ENCODE peak calls at places on chromosome 17, in seven cellular contexts. One of them, this sample, is unnamed. For H3K4me1 and H3K27me3, the result is how much of the 10 kb centered on the place peaks cover.

GRCh38 chr17:44221072-44221861 is 1.8 kb upstream of the UBTF start:
- DNase-seq in neural progenitor cell: peak
- DNase-seq in trophoblast cell: peak
- DNase-seq in PC-3: peak
- DNase-seq in fibroblast of lung: peak
- DNase-seq in MM.1S: peak
- DNase-seq in HCT116: no peak
- DNase-seq in this sample: peak

GRCh38 chr17:81094224-81094743 is 59.3 kb downstream of the BAIAP2 start:
- DNase-seq in MM.1S: no peak
- DNase-seq in fibroblast of lung: no peak
- DNase-seq in HCT116: no peak
- DNase-seq in PC-3: no peak
- DNase-seq in neural progenitor cell: no peak
- DNase-seq in trophoblast cell: no peak
- DNase-seq in this sample: no peak

GRCh38 chr17:42531455-42532354 is 4.3 kb upstream of the NAGLU start:
- DNase-seq in MM.1S: peak
- DNase-seq in PC-3: peak
- DNase-seq in neural progenitor cell: peak
- DNase-seq in HCT116: no peak
- DNase-seq in trophoblast cell: peak
- DNase-seq in fibroblast of lung: peak
- DNase-seq in this sample: peak

GRCh38 chr17:64393000-64393402 is 2.3 kb upstream of the PECAM1 start:
- DNase-seq in PC-3: no peak
- DNase-seq in fibroblast of lung: no peak
- DNase-seq in neural progenitor cell: no peak
- DNase-seq in HCT116: no peak
- DNase-seq in MM.1S: no peak
- DNase-seq in trophoblast cell: no peak
- DNase-seq in this sample: no peak

GRCh38 chr17:30433514-30433913 is 43.7 kb upstream of the GOSR1 start:
- DNase-seq in HCT116: peak
- DNase-seq in fibroblast of lung: peak
- DNase-seq in PC-3: peak
- DNase-seq in trophoblast cell: no peak
- DNase-seq in MM.1S: no peak
- DNase-seq in neural progenitor cell: no peak
- DNase-seq in this sample: peak

GRCh38 chr17:4533522-4534502 is 21.4 kb downstream of the MYBBP1A start:
- DNase-seq in MM.1S: no peak
- DNase-seq in HCT116: no peak
- DNase-seq in PC-3: peak
- DNase-seq in fibroblast of lung: no peak
- DNase-seq in trophoblast cell: no peak
- DNase-seq in neural progenitor cell: peak
- DNase-seq in this sample: no peak

GRCh38 chr17:45221997-45222272 is 250 bp downstream of the FMNL1 start:
- DNase-seq in HCT116: no peak
- DNase-seq in trophoblast cell: no peak
- DNase-seq in MM.1S: no peak
- DNase-seq in PC-3: no peak
- DNase-seq in fibroblast of lung: no peak
- DNase-seq in neural progenitor cell: peak
- DNase-seq in this sample: peak

GRCh38 chr17:74356640-74357465 is 4.8 kb downstream of the BTBD17 start:
- DNase-seq in MM.1S: no peak
- DNase-seq in HCT116: no peak
- DNase-seq in trophoblast cell: no peak
- DNase-seq in PC-3: peak
- DNase-seq in fibroblast of lung: no peak
- DNase-seq in neural progenitor cell: no peak
- DNase-seq in this sample: no peak

GRCh38 chr17:50559674-50560184 is 786 bp upstream of the CACNA1G start:
- DNase-seq in fibroblast of lung: peak
- DNase-seq in PC-3: peak
- DNase-seq in HCT116: peak
- DNase-seq in MM.1S: no peak
- DNase-seq in trophoblast cell: peak
- DNase-seq in neural progenitor cell: peak
- DNase-seq in this sample: peak

GRCh38 chr17:6455321-6455705 is 11.1 kb downstream of the PIMREG start:
- DNase-seq in MM.1S: peak
- DNase-seq in trophoblast cell: no peak
- DNase-seq in fibroblast of lung: peak
- DNase-seq in PC-3: no peak
- DNase-seq in neural progenitor cell: peak
- DNase-seq in HCT116: no peak
- DNase-seq in this sample: peak

GRCh38 chr17:1111599-1112443 is 68.0 kb downstream of the ABR start:
- DNase-seq in fibroblast of lung: no peak
- DNase-seq in neural progenitor cell: no peak
- DNase-seq in MM.1S: no peak
- DNase-seq in trophoblast cell: no peak
- DNase-seq in HCT116: no peak
- DNase-seq in PC-3: no peak
- DNase-seq in this sample: no peak

GRCh38 chr17:9140550-9141422 is 119.5 kb downstream of the NTN1 start:
- DNase-seq in neural progenitor cell: no peak
- DNase-seq in trophoblast cell: no peak
- DNase-seq in fibroblast of lung: peak
- DNase-seq in PC-3: no peak
- DNase-seq in MM.1S: no peak
- DNase-seq in HCT116: no peak
- DNase-seq in this sample: no peak

GRCh38 chr17:64118452-64118979 is 11.4 kb downstream of the ERN1 start:
- DNase-seq in HCT116: no peak
- DNase-seq in trophoblast cell: no peak
- DNase-seq in neural progenitor cell: no peak
- DNase-seq in fibroblast of lung: no peak
- DNase-seq in MM.1S: no peak
- DNase-seq in PC-3: no peak
- DNase-seq in this sample: peak

GRCh38 chr17:7824021-7824924 is 9.7 kb upstream of the KDM6B start:
- DNase-seq in fibroblast of lung: no peak
- DNase-seq in HCT116: no peak
- DNase-seq in trophoblast cell: no peak
- DNase-seq in PC-3: no peak
- DNase-seq in neural progenitor cell: no peak
- DNase-seq in MM.1S: no peak
- DNase-seq in this sample: no peak

GRCh38 chr17:37305406-37305905 is 70.3 kb upstream of the C17orf78 start:
- DNase-seq in HCT116: no peak
- DNase-seq in neural progenitor cell: no peak
- DNase-seq in fibroblast of lung: no peak
- DNase-seq in MM.1S: no peak
- DNase-seq in trophoblast cell: no peak
- DNase-seq in PC-3: no peak
- DNase-seq in this sample: no peak

GRCh38 chr17:64126918-64127317 is 3.0 kb downstream of the ERN1 start:
- DNase-seq in trophoblast cell: no peak
- DNase-seq in HCT116: no peak
- DNase-seq in fibroblast of lung: peak
- DNase-seq in PC-3: peak
- DNase-seq in neural progenitor cell: no peak
- DNase-seq in MM.1S: no peak
- DNase-seq in this sample: peak

GRCh38 chr17:31875081-31875480 is 16.0 kb upstream of the COPRS start:
- DNase-seq in trophoblast cell: no peak
- DNase-seq in HCT116: no peak
- DNase-seq in neural progenitor cell: no peak
- DNase-seq in MM.1S: no peak
- DNase-seq in fibroblast of lung: no peak
- DNase-seq in PC-3: no peak
- DNase-seq in this sample: no peak

GRCh38 chr17:38735161-38735997 is 5.2 kb downstream of the CISD3 start:
- DNase-seq in PC-3: peak
- DNase-seq in MM.1S: peak
- DNase-seq in trophoblast cell: no peak
- DNase-seq in neural progenitor cell: peak
- DNase-seq in fibroblast of lung: no peak
- DNase-seq in HCT116: no peak
- DNase-seq in this sample: peak

GRCh38 chr17:17999364-18000007 is 26.8 kb downstream of the DRC3 start:
- DNase-seq in trophoblast cell: no peak
- DNase-seq in neural progenitor cell: no peak
- DNase-seq in fibroblast of lung: no peak
- DNase-seq in HCT116: no peak
- DNase-seq in MM.1S: no peak
- DNase-seq in PC-3: no peak
- DNase-seq in this sample: no peak

GRCh38 chr17:79666111-79666510 is 55.3 kb upstream of the RBFOX3 start:
- DNase-seq in PC-3: no peak
- DNase-seq in fibroblast of lung: no peak
- DNase-seq in MM.1S: no peak
- DNase-seq in neural progenitor cell: no peak
- DNase-seq in HCT116: no peak
- DNase-seq in trophoblast cell: no peak
- DNase-seq in this sample: no peak
- H3K9ac ChIP-seq in PC-3: no peak
- H3K9ac ChIP-seq in fibroblast of lung: no peak
- H3K9ac ChIP-seq in MM.1S: no peak
- H3K9ac ChIP-seq in neural progenitor cell: no peak
- H3K9ac ChIP-seq in HCT116: no peak
- H3K9ac ChIP-seq in trophoblast cell: no peak
- H3K9ac ChIP-seq in this sample: no peak

GRCh38 chr17:48597775-48598631 is 4.4 kb upstream of the HOXB5 start:
- DNase-seq in trophoblast cell: peak
- DNase-seq in HCT116: no peak
- DNase-seq in MM.1S: no peak
- DNase-seq in PC-3: peak
- DNase-seq in neural progenitor cell: peak
- DNase-seq in fibroblast of lung: peak
- DNase-seq in this sample: no peak
- H3K4me1 ChIP-seq in trophoblast cell: under half
- H3K4me1 ChIP-seq in HCT116: under half
- H3K4me1 ChIP-seq in MM.1S: under half
- H3K4me1 ChIP-seq in PC-3: under half
- H3K4me1 ChIP-seq in neural progenitor cell: under half
- H3K4me1 ChIP-seq in fibroblast of lung: under half
- H3K4me1 ChIP-seq in this sample: under half

GRCh38 chr17:49491370-49491769 is 3.7 kb upstream of the NGFR start:
- DNase-seq in MM.1S: no peak
- DNase-seq in neural progenitor cell: no peak
- DNase-seq in PC-3: no peak
- DNase-seq in HCT116: no peak
- DNase-seq in fibroblast of lung: no peak
- DNase-seq in trophoblast cell: no peak
- DNase-seq in this sample: no peak

GRCh38 chr17:49488612-49489011 is 6.5 kb upstream of the NGFR start:
- DNase-seq in fibroblast of lung: no peak
- DNase-seq in MM.1S: no peak
- DNase-seq in neural progenitor cell: no peak
- DNase-seq in trophoblast cell: no peak
- DNase-seq in PC-3: no peak
- DNase-seq in HCT116: no peak
- DNase-seq in this sample: no peak

GRCh38 chr17:49487202-49487601 is 7.9 kb upstream of the NGFR start:
- DNase-seq in trophoblast cell: no peak
- DNase-seq in HCT116: no peak
- DNase-seq in fibroblast of lung: no peak
- DNase-seq in PC-3: no peak
- DNase-seq in MM.1S: no peak
- DNase-seq in neural progenitor cell: no peak
- DNase-seq in this sample: no peak

GRCh38 chr17:49490271-49490670 is 4.8 kb upstream of the NGFR start:
- DNase-seq in trophoblast cell: no peak
- DNase-seq in MM.1S: no peak
- DNase-seq in fibroblast of lung: no peak
- DNase-seq in PC-3: no peak
- DNase-seq in neural progenitor cell: no peak
- DNase-seq in HCT116: no peak
- DNase-seq in this sample: no peak

GRCh38 chr17:49489348-49489747 is 5.7 kb upstream of the NGFR start:
- DNase-seq in trophoblast cell: no peak
- DNase-seq in fibroblast of lung: no peak
- DNase-seq in PC-3: no peak
- DNase-seq in HCT116: no peak
- DNase-seq in neural progenitor cell: no peak
- DNase-seq in MM.1S: no peak
- DNase-seq in this sample: no peak
- H3K27me3 ChIP-seq in trophoblast cell: under half
- H3K27me3 ChIP-seq in fibroblast of lung: under half
- H3K27me3 ChIP-seq in PC-3: half or more
- H3K27me3 ChIP-seq in HCT116: under half
- H3K27me3 ChIP-seq in neural progenitor cell: under half
- H3K27me3 ChIP-seq in MM.1S: half or more
- H3K27me3 ChIP-seq in this sample: half or more

GRCh38 chr17:40327735-40328385 is 18.9 kb downstream of the RARA start:
- DNase-seq in PC-3: no peak
- DNase-seq in MM.1S: no peak
- DNase-seq in neural progenitor cell: no peak
- DNase-seq in HCT116: no peak
- DNase-seq in fibroblast of lung: no peak
- DNase-seq in trophoblast cell: no peak
- DNase-seq in this sample: no peak

GRCh38 chr17:40326014-40326831 is 17.2 kb downstream of the RARA start:
- DNase-seq in neural progenitor cell: no peak
- DNase-seq in MM.1S: peak
- DNase-seq in trophoblast cell: no peak
- DNase-seq in PC-3: no peak
- DNase-seq in fibroblast of lung: no peak
- DNase-seq in HCT116: no peak
- DNase-seq in this sample: no peak

GRCh38 chr17:40328386-40328766 is 19.4 kb downstream of the RARA start:
- DNase-seq in neural progenitor cell: no peak
- DNase-seq in trophoblast cell: no peak
- DNase-seq in HCT116: no peak
- DNase-seq in PC-3: no peak
- DNase-seq in MM.1S: no peak
- DNase-seq in fibroblast of lung: no peak
- DNase-seq in this sample: no peak

GRCh38 chr17:40326832-40327199 is 17.8 kb downstream of the RARA start:
- DNase-seq in neural progenitor cell: no peak
- DNase-seq in PC-3: no peak
- DNase-seq in HCT116: no peak
- DNase-seq in fibroblast of lung: no peak
- DNase-seq in trophoblast cell: no peak
- DNase-seq in MM.1S: no peak
- DNase-seq in this sample: no peak

DNA sequence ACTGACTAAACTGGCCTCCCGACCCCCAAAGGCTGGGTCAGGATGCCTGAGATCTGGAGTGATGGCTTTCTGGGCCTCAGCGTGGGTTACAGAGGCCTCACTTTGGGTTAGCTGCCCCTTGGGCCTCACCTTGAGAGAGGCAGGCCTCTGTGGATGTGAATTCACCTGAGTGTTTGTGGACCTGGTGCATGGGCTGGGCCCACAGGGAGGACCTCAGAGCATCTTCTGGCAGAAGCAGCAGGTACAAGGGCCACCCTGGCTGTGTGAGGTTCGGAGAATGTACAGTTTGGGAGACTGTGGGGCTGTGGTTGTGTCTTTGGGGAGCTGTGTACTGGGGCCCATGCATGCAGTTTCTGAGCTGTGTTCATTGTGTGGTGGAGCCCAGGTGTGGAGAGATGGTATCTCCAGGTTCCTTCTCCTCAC is 18.3 kb downstream of the RARA start:
- DNase-seq in PC-3: no peak
- DNase-seq in fibroblast of lung: no peak
- DNase-seq in neural progenitor cell: no peak
- DNase-seq in MM.1S: no peak
- DNase-seq in HCT116: no peak
- DNase-seq in trophoblast cell: no peak
- DNase-seq in this sample: no peak
- H3K9ac ChIP-seq in PC-3: no peak
- H3K9ac ChIP-seq in fibroblast of lung: no peak
- H3K9ac ChIP-seq in neural progenitor cell: no peak
- H3K9ac ChIP-seq in MM.1S: no peak
- H3K9ac ChIP-seq in HCT116: no peak
- H3K9ac ChIP-seq in trophoblast cell: no peak
- H3K9ac ChIP-seq in this sample: peak

This sample was measured in adipocyte.